ENCODE peak calls at places on chromosome 18, in four cellular contexts. One of them, this sample, is unnamed.

GRCh38 chr18:32200766-32201165 is 10.9 kb downstream of the MEP1B start:
- DNase-seq in activated CD4-positive, alpha-beta T cell treated with anti-CD3 and anti-CD28 coated beads for 1 hour: no peak
- DNase-seq in sigmoid colon: no peak
- DNase-seq in activated T-cell treated with anti-CD3 and anti-CD28 coated beads for 1 hour: no peak
- DNase-seq in this sample: peak

GRCh38 chr18:27860011-27860410 is 316.9 kb downstream of the CDH2 start:
- DNase-seq in activated CD4-positive, alpha-beta T cell treated with anti-CD3 and anti-CD28 coated beads for 1 hour: no peak
- DNase-seq in sigmoid colon: no peak
- DNase-seq in activated T-cell treated with anti-CD3 and anti-CD28 coated beads for 1 hour: no peak
- DNase-seq in this sample: no peak

GRCh38 chr18:61322265-61322873 is 10.9 kb upstream of the CDH20 start:
- DNase-seq in activated CD4-positive, alpha-beta T cell treated with anti-CD3 and anti-CD28 coated beads for 1 hour: no peak
- DNase-seq in sigmoid colon: no peak
- DNase-seq in activated T-cell treated with anti-CD3 and anti-CD28 coated beads for 1 hour: no peak
- DNase-seq in this sample: peak

GRCh38 chr18:48621240-48621639 is 82.4 kb downstream of the CTIF start:
- DNase-seq in activated CD4-positive, alpha-beta T cell treated with anti-CD3 and anti-CD28 coated beads for 1 hour: no peak
- DNase-seq in sigmoid colon: no peak
- DNase-seq in activated T-cell treated with anti-CD3 and anti-CD28 coated beads for 1 hour: no peak
- DNase-seq in this sample: no peak

GRCh38 chr18:75293591-75293990 is 83.0 kb downstream of the TSHZ1 start:
- DNase-seq in activated CD4-positive, alpha-beta T cell treated with anti-CD3 and anti-CD28 coated beads for 1 hour: no peak
- DNase-seq in sigmoid colon: no peak
- DNase-seq in activated T-cell treated with anti-CD3 and anti-CD28 coated beads for 1 hour: no peak
- DNase-seq in this sample: no peak

GRCh38 chr18:34153711-34154110 is 71.0 kb downstream of the NOL4 start:
- DNase-seq in activated CD4-positive, alpha-beta T cell treated with anti-CD3 and anti-CD28 coated beads for 1 hour: no peak
- DNase-seq in sigmoid colon: no peak
- DNase-seq in activated T-cell treated with anti-CD3 and anti-CD28 coated beads for 1 hour: no peak
- DNase-seq in this sample: peak

GRCh38 chr18:35619468-35619867 is 37.9 kb downstream of the GALNT1 start:
- DNase-seq in activated CD4-positive, alpha-beta T cell treated with anti-CD3 and anti-CD28 coated beads for 1 hour: no peak
- DNase-seq in sigmoid colon: no peak
- DNase-seq in activated T-cell treated with anti-CD3 and anti-CD28 coated beads for 1 hour: no peak
- DNase-seq in this sample: no peak

GRCh38 chr18:52936931-52937330 is 596.9 kb downstream of the DCC start:
- DNase-seq in activated CD4-positive, alpha-beta T cell treated with anti-CD3 and anti-CD28 coated beads for 1 hour: no peak
- DNase-seq in sigmoid colon: no peak
- DNase-seq in activated T-cell treated with anti-CD3 and anti-CD28 coated beads for 1 hour: no peak
- DNase-seq in this sample: no peak

GRCh38 chr18:3655637-3656050 is 205.7 kb downstream of the TGIF1 start:
- DNase-seq in activated CD4-positive, alpha-beta T cell treated with anti-CD3 and anti-CD28 coated beads for 1 hour: no peak
- DNase-seq in sigmoid colon: no peak
- DNase-seq in activated T-cell treated with anti-CD3 and anti-CD28 coated beads for 1 hour: no peak
- DNase-seq in this sample: no peak

GRCh38 chr18:42064109-42064508 is 109.1 kb downstream of the PIK3C3 start:
- DNase-seq in activated CD4-positive, alpha-beta T cell treated with anti-CD3 and anti-CD28 coated beads for 1 hour: no peak
- DNase-seq in sigmoid colon: no peak
- DNase-seq in activated T-cell treated with anti-CD3 and anti-CD28 coated beads for 1 hour: no peak
- DNase-seq in this sample: no peak

GRCh38 chr18:24027156-24027555 is 12.6 kb downstream of the TTC39C start:
- DNase-seq in activated CD4-positive, alpha-beta T cell treated with anti-CD3 and anti-CD28 coated beads for 1 hour: no peak
- DNase-seq in sigmoid colon: peak
- DNase-seq in activated T-cell treated with anti-CD3 and anti-CD28 coated beads for 1 hour: no peak
- DNase-seq in this sample: peak

GRCh38 chr18:73244411-73244810 is 376.6 kb upstream of the NETO1 start:
- DNase-seq in activated CD4-positive, alpha-beta T cell treated with anti-CD3 and anti-CD28 coated beads for 1 hour: no peak
- DNase-seq in sigmoid colon: no peak
- DNase-seq in activated T-cell treated with anti-CD3 and anti-CD28 coated beads for 1 hour: no peak
- DNase-seq in this sample: no peak

GRCh38 chr18:50092250-50092780 is 102.6 kb downstream of the MYO5B start:
- DNase-seq in activated CD4-positive, alpha-beta T cell treated with anti-CD3 and anti-CD28 coated beads for 1 hour: no peak
- DNase-seq in sigmoid colon: no peak
- DNase-seq in activated T-cell treated with anti-CD3 and anti-CD28 coated beads for 1 hour: no peak
- DNase-seq in this sample: no peak

GRCh38 chr18:36697905-36698304 is 130.9 kb downstream of the TPGS2 start:
- DNase-seq in activated CD4-positive, alpha-beta T cell treated with anti-CD3 and anti-CD28 coated beads for 1 hour: no peak
- DNase-seq in sigmoid colon: no peak
- DNase-seq in activated T-cell treated with anti-CD3 and anti-CD28 coated beads for 1 hour: no peak
- DNase-seq in this sample: no peak

GRCh38 chr18:29196307-29196706 is 1019.4 kb upstream of the CDH2 start:
- DNase-seq in activated CD4-positive, alpha-beta T cell treated with anti-CD3 and anti-CD28 coated beads for 1 hour: no peak
- DNase-seq in sigmoid colon: no peak
- DNase-seq in activated T-cell treated with anti-CD3 and anti-CD28 coated beads for 1 hour: no peak
- DNase-seq in this sample: no peak

GRCh38 chr18:52333860-52334259 is 6.1 kb upstream of the DCC start:
- DNase-seq in activated CD4-positive, alpha-beta T cell treated with anti-CD3 and anti-CD28 coated beads for 1 hour: no peak
- DNase-seq in sigmoid colon: no peak
- DNase-seq in activated T-cell treated with anti-CD3 and anti-CD28 coated beads for 1 hour: no peak
- DNase-seq in this sample: no peak

GRCh38 chr18:68779169-68779568 is 18.7 kb upstream of the CCDC102B start:
- DNase-seq in activated CD4-positive, alpha-beta T cell treated with anti-CD3 and anti-CD28 coated beads for 1 hour: no peak
- DNase-seq in sigmoid colon: no peak
- DNase-seq in activated T-cell treated with anti-CD3 and anti-CD28 coated beads for 1 hour: no peak
- DNase-seq in this sample: peak

GRCh38 chr18:3246636-3247242 is 862 bp upstream of the MYL12A start:
- DNase-seq in activated CD4-positive, alpha-beta T cell treated with anti-CD3 and anti-CD28 coated beads for 1 hour: no peak
- DNase-seq in sigmoid colon: peak
- DNase-seq in activated T-cell treated with anti-CD3 and anti-CD28 coated beads for 1 hour: no peak
- DNase-seq in this sample: no peak

GRCh38 chr18:3183103-3183717 is 36.6 kb downstream of the MYOM1 start:
- DNase-seq in activated CD4-positive, alpha-beta T cell treated with anti-CD3 and anti-CD28 coated beads for 1 hour: no peak
- DNase-seq in sigmoid colon: no peak
- DNase-seq in activated T-cell treated with anti-CD3 and anti-CD28 coated beads for 1 hour: no peak
- DNase-seq in this sample: no peak

GRCh38 chr18:78547817-78548216 is 431.8 kb upstream of the SALL3 start:
- DNase-seq in activated CD4-positive, alpha-beta T cell treated with anti-CD3 and anti-CD28 coated beads for 1 hour: no peak
- DNase-seq in sigmoid colon: no peak
- DNase-seq in activated T-cell treated with anti-CD3 and anti-CD28 coated beads for 1 hour: no peak
- DNase-seq in this sample: no peak

GRCh38 chr18:66110607-66111006 is 359.8 kb downstream of the CDH7 start:
- DNase-seq in activated CD4-positive, alpha-beta T cell treated with anti-CD3 and anti-CD28 coated beads for 1 hour: no peak
- DNase-seq in sigmoid colon: no peak
- DNase-seq in activated T-cell treated with anti-CD3 and anti-CD28 coated beads for 1 hour: no peak
- DNase-seq in this sample: no peak

GRCh38 chr18:54222922-54223567 is 1.4 kb downstream of the MBD2 start:
- DNase-seq in activated CD4-positive, alpha-beta T cell treated with anti-CD3 and anti-CD28 coated beads for 1 hour: peak
- DNase-seq in sigmoid colon: no peak
- DNase-seq in activated T-cell treated with anti-CD3 and anti-CD28 coated beads for 1 hour: no peak
- DNase-seq in this sample: no peak

GRCh38 chr18:78974115-78974740 is 5.4 kb upstream of the SALL3 start:
- DNase-seq in activated CD4-positive, alpha-beta T cell treated with anti-CD3 and anti-CD28 coated beads for 1 hour: no peak
- DNase-seq in sigmoid colon: no peak
- DNase-seq in activated T-cell treated with anti-CD3 and anti-CD28 coated beads for 1 hour: no peak
- DNase-seq in this sample: no peak

GRCh38 chr18:63292844-63293683 is 26.5 kb downstream of the BCL2 start:
- DNase-seq in activated CD4-positive, alpha-beta T cell treated with anti-CD3 and anti-CD28 coated beads for 1 hour: no peak
- DNase-seq in sigmoid colon: no peak
- DNase-seq in activated T-cell treated with anti-CD3 and anti-CD28 coated beads for 1 hour: no peak
- DNase-seq in this sample: no peak

This sample was measured in A673.